ENCODE peak calls at places on chromosomes 3 and 15, in ten cellular contexts. G is ureter, M is progenitor cell of endocrine pancreas, S is kidney tubule cell, F is bronchial epithelial cell, V is MCF 10A, I is dorsolateral prefrontal cortex, H is T follicular helper cell, Z is NCI-H460, T is activated gamma-delta T cell. A is an unnamed sample.

GRCh38 chr3:12838179-12838965 is 3.0 kb downstream of the RPL32 start:
- DNase-seq in G (no peak), M (no peak), S (no peak), F (no peak), V (no peak), I (no peak), H (no peak), Z (no peak), T (no peak), A (no peak)

GRCh38 chr3:31213869-31214486 is 318.7 kb upstream of the STT3B start:
- DNase-seq in G (no peak), M (no peak), S (no peak), F (no peak), V (no peak), I (no peak), H (peak; percentile 48), Z (no peak), T (no peak), A (no peak)

GRCh38 chr15:64651573-64652260 is 123.7 kb downstream of the RBPMS2 start:
- DNase-seq in G (no peak), M (no peak), S (peak; percentile 90), F (peak; percentile 32), V (peak; percentile 7), I (no peak), H (no peak), Z (no peak), T (no peak), A (no peak)

GRCh38 chr3:23601020-23601822 is 204.5 kb upstream of the UBE2E1 start:
- DNase-seq in G (no peak), M (no peak), S (peak; percentile 80), F (no peak), V (no peak), I (no peak), H (no peak), Z (no peak), T (no peak), A (no peak)

GRCh38 chr3:180855364-180855763 is 57.1 kb upstream of the FXR1 start:
- DNase-seq in G (no peak), M (no peak), S (peak; percentile 5), F (peak; percentile 20), V (peak; percentile 32), I (no peak), H (no peak), Z (peak; percentile 3), T (no peak), A (no peak)

GRCh38 chr3:21551019-21551418 is 200.0 kb downstream of the ZNF385D start:
- DNase-seq in G (no peak), M (no peak), S (peak; percentile 49), F (peak; percentile 59), V (peak; percentile 57), I (no peak), H (no peak), Z (no peak), T (no peak), A (no peak)

GRCh38 chr3:111764645-111765091 is 94.4 kb upstream of the PHLDB2 start:
- DNase-seq in G (no peak), M (no peak), S (peak; percentile 92), F (peak; percentile 82), V (peak; percentile 84), I (no peak), H (no peak), Z (no peak), T (no peak), A (no peak)

GRCh38 chr15:101047301-101047781 is 128.2 kb downstream of the LRRK1 start:
- DNase-seq in G (peak; percentile 41), M (no peak), S (no peak), F (no peak), V (no peak), I (peak; percentile 27), H (no peak), Z (no peak), T (no peak), A (no peak)

GRCh38 chr3:38623539-38623938 is 25.9 kb downstream of the SCN5A start:
- DNase-seq in G (no peak), M (peak; percentile 48), S (no peak), F (no peak), V (no peak), I (no peak), H (no peak), Z (no peak), T (no peak), A (no peak)

GRCh38 chr3:119831941-119832371 is 50.1 kb downstream of the NR1I2 start:
- DNase-seq in G (no peak), M (no peak), S (peak; percentile 88), F (no peak), V (no peak), I (no peak), H (no peak), Z (no peak), T (no peak), A (no peak)

GRCh38 chr3:52794612-52795099 is at the start of gene ITIH3:
- DNase-seq in G (no peak), M (no peak), S (no peak), F (no peak), V (no peak), I (no peak), H (no peak), Z (no peak), T (no peak), A (no peak)

GRCh38 chr3:79664444-79664843 is 103.4 kb downstream of the ROBO1 start:
- DNase-seq in G (no peak), M (no peak), S (no peak), F (no peak), V (no peak), I (no peak), H (no peak), Z (no peak), T (no peak), A (no peak)

GRCh38 chr15:75929799-75930565 is 26.3 kb downstream of the FBXO22 start:
- DNase-seq in G (no peak), M (no peak), S (no peak), F (no peak), V (no peak), I (no peak), H (no peak), Z (no peak), T (no peak), A (no peak)

GRCh38 chr15:35196273-35196672 is 111.2 kb upstream of the NANOGP8 start:
- DNase-seq in G (no peak), M (no peak), S (no peak), F (no peak), V (no peak), I (no peak), H (no peak), Z (no peak), T (no peak), A (no peak)